ENCODE peak calls at places on chromosomes 16 and 17, in nine cellular contexts. O is anterior cingulate cortex; R is fibroblast of lung; Y is CD8-positive, alpha-beta memory T cell; T is activated gamma-delta T cell treated with anti-CD3 and anti-CD28 coated beads, Interleukin-2, amount 50 U/mL, for 16 hours; A is upper lobe of right lung; V is AG08395; H is ascending aorta; I is NCI-H1930. M is an unnamed sample.

GRCh38 chr16:5502467-5502869 is 404.9 kb upstream of the EEF2KMT start:
- DNase-seq in O (no peak), R (peak; percentile 6), Y (no peak), T (no peak), A (no peak), V (no peak), H (no peak), I (peak; percentile 23), M (no peak)

GRCh38 chr17:29068828-29069227 is 25.9 kb downstream of the PIPOX start:
- DNase-seq in O (no peak), R (no peak), Y (peak; percentile 9), T (no peak), A (no peak), V (no peak), H (no peak), I (no peak), M (peak; percentile 56)

GRCh38 chr17:80284631-80285030 is 24.0 kb downstream of the RNF213 start:
- DNase-seq in O (no peak), R (no peak), Y (peak; percentile 39), T (no peak), A (no peak), V (no peak), H (no peak), I (no peak), M (peak; percentile 25)

GRCh38 chr17:51258756-51259573 is 884 bp downstream of the MBTD1 start:
- DNase-seq in O (no peak), R (peak; percentile 10), Y (peak; percentile 46), T (no peak), A (no peak), V (no peak), H (no peak), I (no peak), M (peak; percentile 3)

GRCh38 chr17:33862772-33863602 is 392.1 kb upstream of the CCL2 start:
- DNase-seq in O (no peak), R (no peak), Y (no peak), T (no peak), A (no peak), V (no peak), H (no peak), I (no peak), M (no peak)

GRCh38 chr16:813204-813915 is 12.8 kb upstream of the GNG13 start:
- DNase-seq in O (no peak), R (no peak), Y (no peak), T (peak; percentile 27), A (no peak), V (peak; percentile 74), H (no peak), I (peak; percentile 51), M (peak; percentile 52)

GRCh38 chr17:62807812-62808575 is at the start of gene MARCHF10:
- DNase-seq in O (no peak), R (peak; percentile 27), Y (no peak), T (peak; percentile 5), A (peak; percentile 79), V (no peak), H (no peak), I (peak; percentile 74), M (no peak)

GRCh38 chr17:55783684-55784245 is 32.9 kb downstream of the PCTP start:
- DNase-seq in O (no peak), R (no peak), Y (no peak), T (no peak), A (peak; percentile 62), V (peak; percentile 74), H (peak; percentile 76), I (no peak), M (peak; percentile 72)

GRCh38 chr17:61635913-61636432 is 45.0 kb upstream of the NACA2 start:
- DNase-seq in O (no peak), R (peak; percentile 33), Y (peak; percentile 63), T (peak; percentile 4), A (no peak), V (peak; percentile 31), H (no peak), I (no peak), M (peak; percentile 56)

GRCh38 chr17:58153046-58153445 is 4.9 kb downstream of the OR4D1 start:
- DNase-seq in O (no peak), R (no peak), Y (peak; percentile 78), T (peak; percentile 41), A (no peak), V (no peak), H (no peak), I (no peak), M (no peak)

GRCh38 chr17:35898283-35899070 is 18.3 kb upstream of the CCL5 start:
- DNase-seq in O (no peak), R (no peak), Y (peak; percentile 83), T (peak; percentile 65), A (no peak), V (no peak), H (no peak), I (no peak), M (peak; percentile 34)

GRCh38 chr17:50923611-50924010 is 57.5 kb upstream of the TOB1 start:
- DNase-seq in O (no peak), R (no peak), Y (no peak), T (no peak), A (no peak), V (no peak), H (no peak), I (no peak), M (no peak)

GRCh38 chr17:58331815-58332719 is 3.5 kb upstream of the TSPOAP1 start:
- DNase-seq in O (no peak), R (no peak), Y (peak; percentile 94), T (peak; percentile 85), A (peak; percentile 91), V (no peak), H (peak; percentile 79), I (no peak), M (no peak)

GRCh38 chr16:14304891-14305459 is 233.9 kb downstream of the MRTFB start:
- DNase-seq in O (no peak), R (no peak), Y (no peak), T (no peak), A (no peak), V (no peak), H (no peak), I (no peak), M (no peak)

GRCh38 chr17:20299013-20299412 is 168.3 kb downstream of the LGALS9B start:
- DNase-seq in O (no peak), R (no peak), Y (no peak), T (no peak), A (no peak), V (no peak), H (no peak), I (no peak), M (no peak)

GRCh38 chr16:85124636-85125346 is 12.5 kb upstream of the CIBAR2 start:
- DNase-seq in O (no peak), R (peak; percentile 9), Y (no peak), T (no peak), A (no peak), V (no peak), H (no peak), I (no peak), M (peak; percentile 96)

GRCh38 chr17:36888236-36888957 is 48.9 kb upstream of the LHX1 start:
- DNase-seq in O (no peak), R (no peak), Y (no peak), T (no peak), A (no peak), V (no peak), H (no peak), I (no peak), M (peak; percentile 95)